ENCODE peak calls at places on chromosome 2, in six cellular contexts. A, K, Q, F, X and D are unnamed samples.

GRCh38 chr2:199463708-199464613 is 6.2 kb upstream of the SATB2 start:
- DNase-seq in A (no peak), Q (no peak), F (no peak), X (peak), K (no peak), D (peak)

GRCh38 chr2:73142937-73143336 is 30.2 kb upstream of the RAB11FIP5 start:
- DNase-seq in A (no peak), K (no peak), F (no peak), X (no peak), Q (no peak), D (no peak)

GRCh38 chr2:99139003-99139402 is 2.5 kb upstream of the C2orf15 start:
- DNase-seq in A (no peak), F (no peak), Q (no peak), K (no peak), X (no peak), D (no peak)

GRCh38 chr2:126900646-126901319 is 2.1 kb downstream of the TEX51 start:
- DNase-seq in F (no peak), A (no peak), K (peak), X (no peak), Q (no peak), D (peak)

GRCh38 chr2:134079373-134079772 is 174.5 kb upstream of the MGAT5 start:
- DNase-seq in A (peak), F (no peak), K (no peak), X (no peak), Q (no peak), D (no peak)

GRCh38 chr2:215727507-215728503 is 285.5 kb downstream of the MREG start:
- DNase-seq in K (no peak), A (no peak), Q (no peak), X (no peak), F (peak), D (no peak)

GRCh38 chr2:65361623-65362022 is 70.8 kb downstream of the SPRED2 start:
- DNase-seq in K (no peak), A (no peak), Q (no peak), X (no peak), F (peak), D (no peak)

GRCh38 chr2:196971574-196972279 is 45.2 kb upstream of the PGAP1 start:
- DNase-seq in F (no peak), A (no peak), X (no peak), K (no peak), Q (no peak), D (no peak)

GRCh38 chr2:27152796-27153464 is 4.1 kb downstream of the TCF23 start:
- DNase-seq in K (no peak), A (no peak), F (peak), Q (no peak), X (no peak), D (peak)

GRCh38 chr2:44713170-44713569 is 228.3 kb upstream of the SIX3 start:
- DNase-seq in F (no peak), K (no peak), Q (no peak), X (no peak), A (peak), D (peak)

GRCh38 chr2:176181551-176181950 is 6.9 kb upstream of the HOXD1 start:
- DNase-seq in A (no peak), K (no peak), X (no peak), Q (no peak), F (no peak), D (no peak)

GRCh38 chr2:1136807-1137663 is 186.4 kb downstream of the SNTG2 start:
- DNase-seq in K (no peak), F (no peak), A (no peak), Q (no peak), X (no peak), D (no peak)

GRCh38 chr2:147082850-147083522 is 761.8 kb upstream of the ACVR2A start:
- DNase-seq in F (peak), K (no peak), Q (peak), A (peak), X (peak), D (no peak)

GRCh38 chr2:54559593-54560145 is 103.5 kb downstream of the SPTBN1 start:
- DNase-seq in X (peak), F (peak), A (no peak), Q (no peak), K (no peak), D (no peak)

GRCh38 chr2:136118819-136119716 is 1.1 kb upstream of the CXCR4 start:
- DNase-seq in Q (peak), X (peak), K (peak), F (no peak), A (peak), D (peak)

GRCh38 chr2:207499114-207499513 is 30.6 kb upstream of the CREB1 start:
- DNase-seq in X (no peak), F (no peak), K (no peak), A (no peak), Q (no peak), D (no peak)

GRCh38 chr2:43219383-43220228 is 6.8 kb downstream of the ZFP36L2 start:
- DNase-seq in Q (peak), K (peak), A (peak), X (peak), F (peak), D (peak)

GRCh38 chr2:86747708-86748627 is 27.9 kb downstream of the RMND5A start:
- DNase-seq in K (no peak), Q (no peak), F (peak), X (no peak), A (peak), D (no peak)

GRCh38 chr2:49222975-49223528 is 68.7 kb upstream of the FSHR start:
- DNase-seq in F (no peak), X (no peak), K (no peak), A (no peak), Q (no peak), D (no peak)

GRCh38 chr2:84912984-84913383 is 7.5 kb downstream of the TMSB10 start:
- DNase-seq in A (no peak), X (no peak), Q (no peak), F (no peak), K (no peak), D (no peak)

GRCh38 chr2:142140434-142140845 is 9.6 kb upstream of the LRP1B start:
- DNase-seq in F (peak), X (no peak), A (peak), Q (no peak), K (no peak), D (no peak)

GRCh38 chr2:96899084-96899735 is 29.3 kb upstream of the SEMA4C start:
- DNase-seq in K (no peak), A (no peak), F (no peak), X (no peak), Q (no peak), D (no peak)

GRCh38 chr2:180599804-180600203 is 380.6 kb upstream of the UBE2E3 start:
- DNase-seq in F (no peak), A (no peak), Q (no peak), K (no peak), X (no peak), D (no peak)

GRCh38 chr2:190592831-190593230 is 56.1 kb upstream of the NAB1 start:
- DNase-seq in A (no peak), F (peak), K (no peak), Q (no peak), X (no peak), D (no peak)

GRCh38 chr2:10668402-10669012 is 21.3 kb downstream of the NOL10 start:
- DNase-seq in F (peak), Q (no peak), X (peak), A (peak), K (no peak), D (no peak)

GRCh38 chr2:226656367-226656766 is 143.3 kb downstream of the IRS1 start:
- DNase-seq in K (no peak), Q (no peak), A (no peak), X (no peak), F (peak), D (no peak)

GRCh38 chr2:629961-630360 is 47.2 kb downstream of the TMEM18 start:
- DNase-seq in X (no peak), F (no peak), Q (no peak), A (no peak), K (no peak), D (no peak)